ENCODE peak calls at places on chromosomes 5 and 9, in five cellular contexts. C is body of pancreas, L is foreskin fibroblast, F is cardiac muscle cell, K is AG10803. M is an unnamed sample.

GRCh38 chr9:71741841-71742648 is 26.3 kb downstream of the CEMIP2 start:
- DNase-seq in C (peak; percentile 50), L (no peak), F (no peak), K (no peak), M (no peak)

GRCh38 chr5:157253547-157253946 is 12.4 kb upstream of the CYFIP2 start:
- DNase-seq in C (peak; percentile 52), L (peak; percentile 41), F (peak; percentile 69), K (peak; percentile 60), M (no peak)

GRCh38 chr5:103340132-103340531 is 81.6 kb downstream of the MACIR start:
- DNase-seq in C (no peak), L (no peak), F (no peak), K (no peak), M (no peak)

GRCh38 chr5:113061851-113062631 is 85.4 kb downstream of the DCP2 start:
- DNase-seq in C (no peak), L (peak; percentile 45), F (no peak), K (peak; percentile 76), M (no peak)

GRCh38 chr5:73365990-73366667 is 82.4 kb downstream of the FOXD1 start:
- DNase-seq in C (no peak), L (no peak), F (no peak), K (no peak), M (no peak)

GRCh38 chr9:88390371-88390990 is 2.2 kb downstream of the SPIN1 start:
- DNase-seq in C (no peak), L (no peak), F (no peak), K (peak; percentile 75), M (no peak)

GRCh38 chr5:14223372-14223771 is 80.2 kb downstream of the TRIO start:
- DNase-seq in C (no peak), L (no peak), F (no peak), K (no peak), M (no peak)

GRCh38 chr9:126581893-126582292 is 31.8 kb upstream of the LMX1B start:
- DNase-seq in C (no peak), L (no peak), F (no peak), K (no peak), M (no peak)

GRCh38 chr9:82797539-82797938 is 265.4 kb downstream of the RASEF start:
- DNase-seq in C (peak; percentile 5), L (no peak), F (peak; percentile 72), K (no peak), M (no peak)

GRCh38 chr5:34490501-34491250 is 165.5 kb upstream of the RAI14 start:
- DNase-seq in C (no peak), L (no peak), F (peak; percentile 88), K (no peak), M (no peak)

GRCh38 chr5:38831909-38832308 is 13.9 kb upstream of the OSMR start:
- DNase-seq in C (no peak), L (no peak), F (peak; percentile 63), K (peak; percentile 62), M (no peak)

GRCh38 chr5:110086658-110087388 is 397.1 kb downstream of the MAN2A1 start:
- DNase-seq in C (peak; percentile 31), L (peak; percentile 80), F (no peak), K (peak; percentile 93), M (no peak)

GRCh38 chr5:139855946-139856540 is 60.4 kb downstream of the PSD2 start:
- DNase-seq in C (no peak), L (no peak), F (no peak), K (no peak), M (no peak)

GRCh38 chr9:4206718-4207117 is 93.2 kb downstream of the GLIS3 start:
- DNase-seq in C (peak; percentile 13), L (no peak), F (no peak), K (no peak), M (no peak)

GRCh38 chr9:129278391-129279237 is 100.6 kb upstream of the IER5L start:
- DNase-seq in C (no peak), L (no peak), F (no peak), K (no peak), M (peak; percentile 71)

GRCh38 chr5:38602641-38603040 is 46.2 kb upstream of the LIFR start:
- DNase-seq in C (no peak), L (no peak), F (no peak), K (no peak), M (no peak)

GRCh38 chr5:123422433-123423277 is 548 bp downstream of the CEP120 start:
- DNase-seq in C (peak; percentile 24), L (no peak), F (peak; percentile 40), K (peak; percentile 27), M (no peak)

GRCh38 chr9:116115731-116116353 is 37.7 kb upstream of the PAPPA start:
- DNase-seq in C (no peak), L (peak; percentile 60), F (no peak), K (peak; percentile 90), M (no peak)

GRCh38 chr5:5629579-5629978 is 207.1 kb downstream of the ICE1 start:
- DNase-seq in C (no peak), L (no peak), F (no peak), K (peak; percentile 4), M (no peak)

GRCh38 chr5:40410939-40411635 is 268.6 kb upstream of the PTGER4 start:
- DNase-seq in C (peak; percentile 21), L (no peak), F (no peak), K (peak; percentile 34), M (no peak)

GRCh38 chr5:63050916-63051315 is 472.3 kb downstream of the LRRC70 start:
- DNase-seq in C (no peak), L (no peak), F (no peak), K (no peak), M (no peak)

GRCh38 chr5:7779019-7779662 is 71.8 kb downstream of the CFAP90 start:
- DNase-seq in C (no peak), L (no peak), F (no peak), K (no peak), M (no peak)

DNA sequence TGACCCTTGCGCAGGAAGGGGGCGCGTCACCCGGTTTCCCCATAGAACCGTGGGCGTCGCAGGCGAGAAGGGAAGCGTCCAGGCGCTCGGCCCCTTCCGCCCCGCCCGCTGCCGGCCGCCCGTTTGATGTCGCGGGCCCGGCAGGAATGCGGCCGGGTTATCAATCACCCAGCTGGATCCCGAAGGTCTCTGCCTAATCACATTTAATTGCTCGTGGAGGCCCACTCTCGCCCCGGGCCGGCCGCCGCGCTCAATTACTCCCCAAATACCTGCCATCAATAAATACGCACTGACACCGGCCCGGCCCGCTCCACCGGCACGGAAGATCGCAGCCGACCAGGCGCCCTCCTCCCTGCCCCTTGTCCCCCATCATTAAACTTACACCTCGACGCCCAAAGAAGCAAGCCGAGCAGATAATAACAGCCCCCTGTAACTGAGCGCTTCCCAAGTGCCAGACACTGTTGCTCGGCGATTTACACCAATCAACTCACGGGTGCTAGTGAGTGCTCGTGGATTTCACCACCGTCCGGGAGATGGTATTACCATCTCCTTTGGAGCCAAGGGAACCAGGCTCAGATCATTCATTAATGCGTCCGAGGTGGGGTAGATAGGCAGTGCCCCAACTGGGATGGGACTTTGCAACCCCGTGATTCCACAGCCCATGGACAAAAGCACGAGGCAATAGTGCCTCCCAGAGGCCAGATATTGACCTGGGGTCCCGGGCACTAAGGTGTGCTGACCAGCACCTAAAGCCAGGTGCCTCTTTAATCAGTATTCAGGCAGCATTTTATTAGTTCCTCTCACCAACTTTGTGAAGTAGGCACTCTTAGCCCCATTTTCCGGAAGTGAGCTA is 11.3 kb downstream of the MSX2 start:
- DNase-seq in C (peak; percentile 38), L (no peak), F (peak; percentile 70), K (no peak), M (peak; percentile 80)
- TF ChIP-seq CTCF in C (peak; percentile 32), L (peak; percentile 15), F (peak; percentile 61), K (peak; percentile 17), M (peak; percentile 74)

GRCh38 chr5:76571595-76571994 is 51.6 kb downstream of the F2RL2 start:
- DNase-seq in C (no peak), L (no peak), F (no peak), K (no peak), M (no peak)
- TF ChIP-seq CTCF in C (no peak), L (no peak), F (peak; percentile 14), K (no peak), M (peak; percentile 60)

DNA sequence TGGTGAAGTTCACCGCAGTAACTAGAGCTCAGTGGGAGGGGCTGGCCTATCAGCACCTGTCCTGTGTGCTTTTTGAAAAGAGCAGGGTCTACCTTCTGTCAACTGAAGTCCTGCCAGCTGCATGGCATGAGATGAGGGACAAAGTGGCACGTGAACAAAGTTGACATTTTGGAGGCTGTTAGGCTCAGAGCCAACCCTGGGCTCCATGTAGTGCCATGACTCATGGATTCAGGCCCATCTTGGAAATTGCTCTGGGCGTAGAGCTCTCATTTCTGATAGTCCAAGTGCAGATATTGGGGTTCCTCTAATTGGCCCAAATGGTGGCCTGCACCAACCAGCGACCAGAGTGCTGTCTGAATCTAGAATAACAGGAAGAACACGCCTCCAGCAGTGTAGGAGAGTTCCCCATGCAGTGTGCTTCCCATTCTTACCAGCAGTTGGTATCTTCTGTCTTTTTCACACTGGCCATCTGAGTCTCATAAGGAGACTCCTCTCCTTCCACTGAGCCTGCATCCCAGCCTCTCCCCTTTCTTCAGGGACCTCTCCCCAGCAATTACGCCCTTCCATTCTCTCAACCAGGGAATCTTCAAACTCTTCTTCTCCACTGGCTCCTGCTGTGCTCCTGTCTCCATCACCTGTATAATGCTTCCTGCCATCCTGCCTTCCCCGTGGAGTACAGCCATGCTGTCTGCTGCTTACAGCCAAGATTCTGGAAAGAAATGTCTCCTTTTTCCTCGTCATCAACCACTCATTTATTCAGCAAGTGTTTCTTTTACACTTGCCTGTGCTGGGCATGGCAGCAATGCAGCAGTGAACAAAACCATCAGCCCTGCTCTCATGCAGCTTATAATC is 30.4 kb downstream of the IRF1 start:
- DNase-seq in C (peak; percentile 61), L (no peak), F (no peak), K (no peak), M (no peak)
- TF ChIP-seq CTCF in C (no peak), L (no peak), F (peak; percentile 9), K (peak; percentile 10), M (peak; percentile 40)

GRCh38 chr9:136131629-136132499 is 13.2 kb upstream of the TMEM250 start:
- DNase-seq in C (no peak), L (no peak), F (no peak), K (no peak), M (no peak)

GRCh38 chr9:136132500-136133050 is 13.9 kb upstream of the TMEM250 start:
- DNase-seq in C (no peak), L (no peak), F (no peak), K (no peak), M (no peak)

GRCh38 chr9:136135326-136136126 is 16.9 kb upstream of the TMEM250 start:
- DNase-seq in C (no peak), L (no peak), F (peak; percentile 39), K (no peak), M (no peak)

GRCh38 chr9:136133959-136134484 is 15.3 kb upstream of the TMEM250 start:
- DNase-seq in C (no peak), L (no peak), F (no peak), K (no peak), M (no peak)

DNA sequence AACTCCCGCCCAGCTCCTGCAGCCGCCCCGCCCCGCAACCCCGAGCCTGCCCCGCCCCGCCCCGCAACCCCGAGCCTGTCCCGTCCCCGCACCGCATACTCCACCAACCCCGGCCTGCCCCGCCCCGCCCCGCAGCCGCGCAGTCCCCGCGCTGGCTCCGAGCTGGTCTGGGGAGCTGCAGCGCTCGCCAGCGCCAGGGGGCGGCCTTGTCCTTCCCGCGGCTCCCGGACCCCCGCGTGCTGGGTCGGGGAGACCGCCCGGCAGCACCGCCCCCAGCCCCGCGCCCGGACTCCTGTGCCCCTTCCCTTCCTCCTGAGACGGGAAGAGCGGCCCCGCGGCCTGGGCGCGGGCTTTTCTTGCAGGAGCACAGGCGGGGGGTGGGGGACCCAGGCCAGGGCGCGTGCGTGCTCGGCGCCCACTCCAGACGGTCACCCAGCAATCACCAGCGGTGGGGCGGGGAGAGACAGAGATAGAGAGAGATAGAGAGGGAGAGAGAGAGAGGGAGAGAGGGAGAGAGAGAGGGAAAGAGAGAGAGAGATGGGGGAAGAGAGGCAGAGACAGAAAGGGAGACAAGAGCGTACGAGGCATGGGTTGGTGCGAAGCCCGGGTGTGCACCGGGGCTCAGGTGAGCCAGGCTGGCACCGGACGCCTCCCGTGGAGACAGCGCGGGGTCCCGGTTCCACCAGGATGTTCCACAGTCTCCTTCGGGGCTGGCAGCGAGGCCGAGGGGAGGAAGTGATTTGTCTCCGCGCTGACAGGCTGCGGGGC is 14.7 kb upstream of the TMEM250 start:
- DNase-seq in C (no peak), L (no peak), F (peak; percentile 80), K (no peak), M (peak; percentile 83)
- TF ChIP-seq CTCF in C (peak; percentile 24), L (peak; percentile 33), F (peak; percentile 47), K (peak; percentile 15), M (peak; percentile 78)

M was measured in type B pancreatic cell.